ENCODE peak calls at places on chromosome 9, in ten cellular contexts. S is RWPE1; I is SK-N-SH; Y is C1 segment of cervical spinal cord; O is stimulated activated CD4-positive, alpha-beta T cell treated with anti-CD3 and anti-CD28 coated beads, Interleukin-4, amount 100 ng/mL, for 4 hours; Z is CD4-positive, alpha-beta T cell; D is RPMI7951; Q is islet precursor cell; J is GM12892; X is mammary epithelial cell. F is an unnamed sample.

GRCh38 chr9:129751841-129752801 is 721 bp downstream of the PTGES start:
- DNase-seq in X (peak), D (no peak), Y (no peak), O (no peak), I (peak), J (no peak), Z (no peak), S (peak), Q (peak), F (peak)

GRCh38 chr9:124225945-124226344 is 31.8 kb upstream of the NEK6 start:
- DNase-seq in S (no peak), Y (no peak), I (no peak), D (no peak), O (no peak), J (no peak), Z (no peak), Q (no peak), X (no peak), F (no peak)

GRCh38 chr9:78806492-78807160 is 509.7 kb downstream of the PSAT1 start:
- DNase-seq in O (no peak), J (no peak), X (no peak), D (peak), I (no peak), Y (no peak), Q (no peak), Z (no peak), S (no peak), F (no peak)

GRCh38 chr9:76759726-76760125 is 4.5 kb upstream of the PCA3 start:
- DNase-seq in I (no peak), S (no peak), Z (no peak), J (no peak), Y (no peak), O (no peak), D (no peak), X (no peak), Q (no peak), F (no peak)

GRCh38 chr9:73869261-73869660 is 627.9 kb upstream of the RORB start:
- DNase-seq in I (no peak), S (peak), J (no peak), O (no peak), X (peak), D (peak), Y (no peak), Z (no peak), Q (peak), F (peak)

GRCh38 chr9:131420913-131421312 is 27.0 kb downstream of the PRRC2B start:
- DNase-seq in S (peak), Z (no peak), X (peak), I (peak), Y (no peak), Q (peak), J (no peak), D (peak), O (no peak), F (no peak)

GRCh38 chr9:38380872-38381534 is 11.5 kb upstream of the ALDH1B1 start:
- DNase-seq in D (no peak), S (no peak), Y (no peak), I (no peak), Z (no peak), J (no peak), Q (no peak), X (no peak), O (no peak), F (no peak)

GRCh38 chr9:34328500-34328982 is 527 bp downstream of the KIF24 start:
- DNase-seq in J (no peak), X (no peak), Y (no peak), I (no peak), S (peak), Z (no peak), O (no peak), Q (peak), D (peak), F (no peak)

GRCh38 chr9:70902705-70903131 is 218.7 kb downstream of the TRPM3 start:
- DNase-seq in D (peak), Q (peak), S (peak), Y (no peak), Z (no peak), J (no peak), X (peak), O (no peak), I (no peak), F (peak)

GRCh38 chr9:114225534-114226288 is 70.4 kb downstream of the COL27A1 start:
- DNase-seq in Q (no peak), I (no peak), J (no peak), Z (no peak), O (no peak), S (peak), Y (no peak), D (peak), X (peak), F (peak)

GRCh38 chr9:99189887-99190596 is 31.7 kb downstream of the ALG2 start:
- DNase-seq in J (no peak), Y (no peak), I (no peak), D (no peak), Z (no peak), X (no peak), S (no peak), O (no peak), Q (no peak), F (no peak)

F was measured in NCI-H226.